ENCODE peak calls at places on chromosomes 7 and 10, in five cellular contexts. I is heart right ventricle, E is GM12865, V is uterus, M is type B pancreatic cell. D is an unnamed sample.
A peak's percentile ranks its signal among the peaks of the same experiment; 100 is the strongest.

GRCh38 chr7:30930621-30931020 is 19.0 kb downstream of the AQP1 start:
- DNase-seq in I (no peak), E (no peak), V (peak; percentile 21), M (no peak), D (peak; percentile 67)

GRCh38 chr7:124440081-124440480 is 325.5 kb downstream of the GPR37 start:
- DNase-seq in I (no peak), E (no peak), V (no peak), M (no peak), D (no peak)

GRCh38 chr7:30659312-30659711 is 22.9 kb downstream of the CRHR2 start:
- DNase-seq in I (no peak), E (no peak), V (no peak), M (no peak), D (no peak)

GRCh38 chr10:19656420-19657042 is 159.7 kb upstream of the PLXDC2 start:
- DNase-seq in I (no peak), E (no peak), V (no peak), M (no peak), D (no peak)

GRCh38 chr7:150407588-150408392 is 28.7 kb downstream of the ZNF775 start:
- DNase-seq in I (no peak), E (no peak), V (no peak), M (no peak), D (no peak)

GRCh38 chr10:33421789-33422188 is 87.3 kb upstream of the NRP1 start:
- DNase-seq in I (no peak), E (no peak), V (peak; percentile 48), M (no peak), D (no peak)

GRCh38 chr7:8389898-8390642 is 43.3 kb upstream of the NXPH1 start:
- DNase-seq in I (peak; percentile 39), E (peak; percentile 23), V (no peak), M (no peak), D (no peak)

GRCh38 chr10:101686133-101686925 is 8.6 kb downstream of the FBXW4 start:
- DNase-seq in I (no peak), E (no peak), V (no peak), M (no peak), D (no peak)

GRCh38 chr7:79176859-79177477 is 276.5 kb downstream of the MAGI2 start:
- DNase-seq in I (no peak), E (peak; percentile 23), V (no peak), M (no peak), D (no peak)

GRCh38 chr7:17095001-17095574 is 203.4 kb upstream of the AHR start:
- DNase-seq in I (no peak), E (no peak), V (no peak), M (no peak), D (no peak)

GRCh38 chr7:8115547-8116402 is 146.2 kb downstream of the ICA1 start:
- DNase-seq in I (no peak), E (peak; percentile 95), V (no peak), M (no peak), D (no peak)

GRCh38 chr10:133097418-133097817 is 9.7 kb downstream of the ADGRA1 start:
- DNase-seq in I (no peak), E (no peak), V (no peak), M (no peak), D (no peak)

GRCh38 chr7:100674441-100675407 is 1.2 kb downstream of the GNB2 start:
- DNase-seq in I (no peak), E (no peak), V (peak; percentile 40), M (no peak), D (no peak)

GRCh38 chr7:17357952-17358351 is 59.5 kb downstream of the AHR start:
- DNase-seq in I (no peak), E (no peak), V (no peak), M (no peak), D (no peak)

GRCh38 chr7:47143344-47143743 is 438.6 kb downstream of the TNS3 start:
- DNase-seq in I (no peak), E (no peak), V (no peak), M (no peak), D (no peak)

GRCh38 chr10:4885142-4885541 is 59.1 kb downstream of the AKR1E2 start:
- DNase-seq in I (no peak), E (no peak), V (no peak), M (no peak), D (no peak)

GRCh38 chr10:98293550-98294269 is 25.7 kb upstream of the LOXL4 start:
- DNase-seq in I (peak; percentile 32), E (no peak), V (no peak), M (no peak), D (no peak)

GRCh38 chr10:65618125-65618524 is 1307.7 kb upstream of the LRRTM3 start:
- DNase-seq in I (no peak), E (no peak), V (no peak), M (no peak), D (no peak)

GRCh38 chr10:118873738-118874105 is 119.0 kb upstream of the CACUL1 start:
- DNase-seq in I (no peak), E (no peak), V (no peak), M (no peak), D (no peak)

GRCh38 chr7:107697246-107698044 is 36.8 kb downstream of the SLC26A4 start:
- DNase-seq in I (no peak), E (no peak), V (no peak), M (no peak), D (no peak)

GRCh38 chr10:88042162-88043100 is 179.0 kb downstream of the PTEN start:
- DNase-seq in I (no peak), E (no peak), V (peak; percentile 23), M (no peak), D (no peak)

GRCh38 chr7:51685794-51686193 is 369.2 kb upstream of the COBL start:
- DNase-seq in I (no peak), E (no peak), V (no peak), M (no peak), D (no peak)

GRCh38 chr10:35546824-35547225 is 58.3 kb upstream of the GJD4 start:
- DNase-seq in I (no peak), E (no peak), V (no peak), M (no peak), D (no peak)

GRCh38 chr10:114822771-114823463 is 1.3 kb downstream of the FHIP2A start:
- DNase-seq in I (no peak), E (no peak), V (no peak), M (no peak), D (no peak)

GRCh38 chr7:144468990-144469732 is 65.7 kb upstream of the NOBOX start:
- DNase-seq in I (no peak), E (no peak), V (no peak), M (no peak), D (no peak)

GRCh38 chr10:116689096-116689495 is 53.3 kb downstream of the HSPA12A start:
- DNase-seq in I (no peak), E (no peak), V (no peak), M (no peak), D (no peak)

GRCh38 chr10:88347597-88348304 is 235.4 kb downstream of the RNLS start:
- DNase-seq in I (no peak), E (no peak), V (no peak), M (no peak), D (no peak)

GRCh38 chr7:50962962-50963374 is 180.3 kb upstream of the GRB10 start:
- DNase-seq in I (peak; percentile 80), E (no peak), V (peak; percentile 71), M (no peak), D (no peak)

GRCh38 chr7:95209276-95209675 is 115.1 kb downstream of the PON1 start:
- DNase-seq in I (no peak), E (no peak), V (no peak), M (no peak), D (no peak)

GRCh38 chr10:73076361-73077183 is 20.1 kb downstream of the P4HA1 start:
- DNase-seq in I (no peak), E (peak; percentile 42), V (peak; percentile 77), M (no peak), D (no peak)

GRCh38 chr10:73084209-73084608 is 12.5 kb downstream of the P4HA1 start:
- DNase-seq in I (no peak), E (no peak), V (no peak), M (no peak), D (no peak)

GRCh38 chr10:73075829-73076228 is 20.8 kb downstream of the P4HA1 start:
- DNase-seq in I (no peak), E (no peak), V (no peak), M (no peak), D (no peak)

GRCh38 chr10:73083234-73083633 is 13.4 kb downstream of the P4HA1 start:
- DNase-seq in I (no peak), E (no peak), V (no peak), M (no peak), D (no peak)

DNA sequence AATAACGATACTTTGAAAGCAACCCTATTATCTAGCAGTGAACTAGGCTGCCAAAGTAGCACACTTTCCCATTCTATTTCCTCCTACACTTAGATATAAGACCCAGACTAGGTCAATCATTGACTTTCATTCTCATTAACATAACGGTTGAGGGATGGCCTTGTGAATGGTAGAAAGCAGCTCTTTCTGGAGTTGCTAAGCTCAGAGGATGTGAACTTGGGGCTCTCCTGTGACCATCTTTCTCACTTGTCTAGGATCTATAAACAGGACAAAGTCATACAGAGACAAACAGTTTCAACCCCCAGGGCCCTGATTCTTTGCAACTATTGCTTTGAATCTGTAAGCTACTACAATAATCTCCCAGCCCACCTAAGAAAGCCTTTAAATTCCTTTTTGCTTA is 16.9 kb downstream of the P4HA1 start:
- DNase-seq in I (no peak), E (peak; percentile 82), V (no peak), M (no peak), D (no peak)
- TF ChIP-seq CTCF in I (no peak), E (no peak), V (no peak), M (no peak), D (no peak)

GRCh38 chr10:72567884-72568283 is 58.0 kb downstream of the MICU1 start:
- DNase-seq in I (no peak), E (peak; percentile 14), V (no peak), M (no peak), D (no peak)
- TF ChIP-seq CTCF in I (peak; percentile 48), E (peak; percentile 24), V (peak; percentile 20), M (peak; percentile 72), D (peak; percentile 56)

DNA sequence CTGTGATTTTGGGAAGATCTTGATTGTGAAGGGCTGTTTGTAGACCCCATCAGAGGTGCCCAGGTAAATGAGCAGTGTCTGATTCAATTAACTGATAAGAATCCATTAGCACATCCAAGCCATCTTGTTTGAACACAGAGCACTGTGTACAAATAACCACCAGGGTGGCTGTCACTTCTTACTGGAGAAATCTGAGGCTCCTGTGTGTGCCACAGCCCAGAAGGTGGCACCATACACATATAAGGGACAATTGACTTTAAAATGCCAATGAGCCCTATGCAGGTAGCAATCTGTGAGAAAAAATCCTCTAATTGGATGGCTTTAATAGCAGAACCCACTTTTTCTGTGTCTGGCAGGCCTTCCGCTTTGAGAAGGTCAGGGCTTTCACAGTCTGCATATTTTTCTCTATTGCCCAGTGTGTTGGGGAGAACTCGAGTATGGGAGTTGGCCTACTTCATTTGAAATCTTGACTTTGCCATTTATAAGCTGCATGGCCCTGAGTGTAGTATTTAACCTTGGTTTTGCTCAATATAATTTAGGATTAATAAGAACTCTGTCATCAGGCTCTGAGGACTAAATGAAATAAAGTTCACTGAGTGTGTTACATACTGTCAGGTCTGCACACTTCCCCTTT is 517.4 kb downstream of the CCSER2 start:
- DNase-seq in I (no peak), E (peak; percentile 38), V (no peak), M (no peak), D (no peak)
- TF ChIP-seq CTCF in I (peak; percentile 62), E (peak; percentile 13), V (no peak), M (peak; percentile 62), D (peak; percentile 26)

GRCh38 chr7:69892790-69893189 is 294.5 kb downstream of the AUTS2 start:
- DNase-seq in I (no peak), E (no peak), V (no peak), M (no peak), D (no peak)
- TF ChIP-seq CTCF in I (no peak), E (no peak), V (no peak), M (no peak), D (no peak)

D was measured in osteocyte.